ENCODE peak calls at places on chromosomes 11 and 22, in nine cellular contexts. H, L, V, W, P, E, T, N and G are unnamed samples. For H3K4me1, the result is how much of the 10 kb centered on the place peaks cover.

GRCh38 chr22:49825944-49826602 is 1.6 kb downstream of the BRD1 start:
- DNase-seq in H (no peak), L (peak), V (peak), W (no peak), P (no peak), E (no peak), T (no peak), N (no peak), G (peak)

GRCh38 chr11:130165601-130166456 is 6.2 kb downstream of the ST14 start:
- DNase-seq in H (no peak), L (peak), V (peak), W (no peak), P (no peak), E (no peak), T (no peak), N (no peak), G (no peak)

GRCh38 chr11:121367434-121367833 is 74.9 kb downstream of the SC5D start:
- DNase-seq in H (no peak), L (peak), V (no peak), W (no peak), P (no peak), E (no peak), T (no peak), N (no peak), G (no peak)

GRCh38 chr22:48347311-48347710 is 1480.4 kb downstream of the BRD1 start:
- DNase-seq in H (no peak), L (no peak), V (no peak), W (no peak), P (no peak), E (no peak), T (no peak), N (no peak), G (no peak)

GRCh38 chr11:2699185-2699530 is 636 bp downstream of the KCNQ1OT1 start:
- DNase-seq in H (peak), L (peak), V (no peak), W (peak), P (peak), E (peak), T (no peak), N (no peak), G (peak)

GRCh38 chr11:71459767-71460320 is 6.8 kb downstream of the NADSYN1 start:
- DNase-seq in H (no peak), L (no peak), V (no peak), W (no peak), P (no peak), E (no peak), T (no peak), N (no peak), G (no peak)

GRCh38 chr11:46050065-46050464 is 71.2 kb downstream of the PHF21A start:
- DNase-seq in H (no peak), L (no peak), V (no peak), W (peak), P (peak), E (no peak), T (no peak), N (peak), G (peak)

GRCh38 chr11:90189011-90189410 is 33.8 kb downstream of the CHORDC1 start:
- DNase-seq in H (no peak), L (no peak), V (no peak), W (no peak), P (no peak), E (no peak), T (no peak), N (no peak), G (no peak)

GRCh38 chr11:74253361-74253760 is 58.1 kb downstream of the P4HA3 start:
- DNase-seq in H (no peak), L (no peak), V (no peak), W (no peak), P (no peak), E (no peak), T (no peak), N (no peak), G (no peak)

GRCh38 chr11:117716652-117717440 is 80.2 kb downstream of the DSCAML1 start:
- DNase-seq in H (no peak), L (no peak), V (no peak), W (no peak), P (no peak), E (no peak), T (no peak), N (no peak), G (no peak)

GRCh38 chr22:42879371-42880021 is 22.4 kb upstream of the ARFGAP3 start:
- DNase-seq in H (no peak), L (no peak), V (no peak), W (no peak), P (no peak), E (no peak), T (no peak), N (no peak), G (no peak)

GRCh38 chr11:61815790-61816735 is 740 bp downstream of the FADS1 start:
- DNase-seq in H (peak), L (no peak), V (peak), W (peak), P (peak), E (peak), T (peak), N (peak), G (peak)

GRCh38 chr11:71114124-71114851 is 138.1 kb downstream of the SHANK2 start:
- DNase-seq in H (no peak), L (peak), V (no peak), W (no peak), P (no peak), E (no peak), T (no peak), N (no peak), G (no peak)

GRCh38 chr11:125890447-125891100 is 3.1 kb downstream of the HYLS1 start:
- DNase-seq in H (no peak), L (no peak), V (no peak), W (no peak), P (no peak), E (no peak), T (no peak), N (no peak), G (no peak)

GRCh38 chr22:19982991-19983578 is 33.5 kb downstream of the ARVCF start:
- DNase-seq in H (no peak), L (no peak), V (no peak), W (no peak), P (no peak), E (peak), T (no peak), N (no peak), G (no peak)

GRCh38 chr11:80034801-80035200 is 594.0 kb upstream of the TENM4 start:
- DNase-seq in H (no peak), L (no peak), V (no peak), W (no peak), P (no peak), E (no peak), T (no peak), N (no peak), G (no peak)

GRCh38 chr11:69870772-69871171 is 51.6 kb upstream of the FGF3 start:
- DNase-seq in H (no peak), L (no peak), V (peak), W (no peak), P (no peak), E (no peak), T (no peak), N (no peak), G (no peak)

GRCh38 chr11:82043316-82043715 is 690.3 kb downstream of the FAM181B start:
- DNase-seq in H (no peak), L (no peak), V (no peak), W (no peak), P (no peak), E (no peak), T (no peak), N (no peak), G (no peak)

GRCh38 chr22:25490869-25491268 is 73.6 kb upstream of the GRK3 start:
- DNase-seq in H (no peak), L (no peak), V (no peak), W (no peak), P (no peak), E (no peak), T (no peak), N (no peak), G (no peak)

GRCh38 chr11:125262194-125262824 is 97.8 kb downstream of the PKNOX2 start:
- DNase-seq in H (no peak), L (no peak), V (peak), W (no peak), P (no peak), E (no peak), T (no peak), N (no peak), G (no peak)

GRCh38 chr11:95068549-95068948 is 1.8 kb downstream of the SRSF8 start:
- DNase-seq in H (peak), L (peak), V (peak), W (peak), P (peak), E (peak), T (peak), N (peak), G (peak)

GRCh38 chr22:42805016-42805997 is 51.8 kb downstream of the ARFGAP3 start:
- DNase-seq in H (peak), L (no peak), V (no peak), W (peak), P (peak), E (no peak), T (no peak), N (no peak), G (peak)

GRCh38 chr11:60912851-60913550 is 957 bp upstream of the TMEM109 start:
- DNase-seq in H (no peak), L (no peak), V (no peak), W (no peak), P (no peak), E (no peak), T (no peak), N (no peak), G (no peak)

GRCh38 chr11:61083601-61084147 is 18.6 kb upstream of the CD5 start:
- DNase-seq in H (no peak), L (no peak), V (no peak), W (no peak), P (no peak), E (no peak), T (no peak), N (no peak), G (no peak)

GRCh38 chr11:38791346-38791961 is 2193.4 kb upstream of the RAG2 start:
- DNase-seq in H (no peak), L (peak), V (peak), W (peak), P (no peak), E (peak), T (peak), N (no peak), G (no peak)

DNA sequence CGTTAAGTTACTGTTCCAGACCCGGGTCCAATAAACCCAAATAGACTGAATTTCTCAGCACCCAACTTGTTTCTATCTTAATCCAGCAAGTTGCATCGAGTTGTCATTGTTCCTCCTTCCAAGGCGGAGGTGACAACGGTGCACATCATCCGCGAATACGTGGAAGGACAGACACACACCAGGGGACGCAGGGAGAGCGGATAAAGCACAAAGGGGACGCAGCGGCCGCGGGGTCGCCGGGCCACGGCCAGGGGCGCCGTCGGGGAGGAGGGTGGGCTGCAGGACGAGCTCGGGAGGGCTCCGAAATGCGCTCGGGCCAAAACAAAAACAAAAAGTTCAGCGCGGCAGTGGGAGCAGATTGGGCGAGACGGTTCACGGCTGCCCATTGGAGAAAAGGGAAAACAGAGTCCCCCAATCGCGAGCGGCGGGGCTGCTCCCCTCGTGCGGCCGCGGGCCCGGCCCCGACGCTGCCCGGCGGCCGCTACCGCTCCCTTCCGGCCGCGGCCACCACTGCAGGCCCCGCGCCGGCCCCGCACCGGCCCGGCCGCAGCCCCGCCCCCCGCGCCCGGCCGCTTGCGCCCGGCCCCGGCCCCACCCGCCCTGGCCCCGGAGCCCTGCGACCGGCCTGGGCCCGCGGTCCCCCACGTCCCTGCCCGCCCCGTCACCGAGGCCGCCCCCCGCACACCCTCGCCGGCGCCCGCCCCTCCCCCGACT is 518 bp downstream of the KMT5B start:
- DNase-seq in H (peak), L (peak), V (peak), W (peak), P (peak), E (peak), T (peak), N (no peak), G (peak)
- H3K4me1 ChIP-seq in H (half or more), L (under half), V (under half), W (under half), P (under half), E (under half), T (half or more), N (under half), G (half or more)

GRCh38 chr22:39900306-39901227 is at the start of gene GRAP2:
- DNase-seq in H (no peak), L (peak), V (no peak), W (no peak), P (no peak), E (no peak), T (no peak), N (no peak), G (no peak)
- H3K4me3 ChIP-seq in H (no peak), L (peak), V (no peak), W (no peak), P (no peak), E (no peak), T (no peak), N (peak), G (peak)

GRCh38 chr11:76919467-76919866 is 58.7 kb downstream of the ACER3 start:
- DNase-seq in H (no peak), L (no peak), V (no peak), W (no peak), P (no peak), E (no peak), T (no peak), N (no peak), G (no peak)
- TF ChIP-seq CTCF in H (no peak), L (no peak), V (no peak), W (no peak), P (no peak), E (no peak), T (no peak), N (no peak), G (no peak)

GRCh38 chr11:17163296-17163695 is 44.5 kb downstream of the PIK3C2A start:
- DNase-seq in H (no peak), L (no peak), V (no peak), W (no peak), P (no peak), E (no peak), T (no peak), N (no peak), G (no peak)
- H3K4me1 ChIP-seq in H (half or more), L (under half), V (under half), W (under half), P (under half), E (under half), T (half or more), N (under half), G (half or more)

GRCh38 chr22:43928418-43929307 is 5.1 kb downstream of the PNPLA3 start:
- DNase-seq in H (no peak), L (no peak), V (no peak), W (no peak), P (no peak), E (peak), T (no peak), N (no peak), G (no peak)

GRCh38 chr22:43923631-43924548 is at the start of gene PNPLA3:
- DNase-seq in H (peak), L (no peak), V (peak), W (peak), P (peak), E (peak), T (peak), N (peak), G (peak)

GRCh38 chr22:43923191-43923590 is 414 bp upstream of the PNPLA3 start:
- DNase-seq in H (no peak), L (no peak), V (no peak), W (no peak), P (no peak), E (no peak), T (no peak), N (no peak), G (no peak)

GRCh38 chr22:43926349-43926710 is 2.7 kb downstream of the PNPLA3 start:
- DNase-seq in H (no peak), L (no peak), V (no peak), W (no peak), P (no peak), E (no peak), T (no peak), N (no peak), G (no peak)

DNA sequence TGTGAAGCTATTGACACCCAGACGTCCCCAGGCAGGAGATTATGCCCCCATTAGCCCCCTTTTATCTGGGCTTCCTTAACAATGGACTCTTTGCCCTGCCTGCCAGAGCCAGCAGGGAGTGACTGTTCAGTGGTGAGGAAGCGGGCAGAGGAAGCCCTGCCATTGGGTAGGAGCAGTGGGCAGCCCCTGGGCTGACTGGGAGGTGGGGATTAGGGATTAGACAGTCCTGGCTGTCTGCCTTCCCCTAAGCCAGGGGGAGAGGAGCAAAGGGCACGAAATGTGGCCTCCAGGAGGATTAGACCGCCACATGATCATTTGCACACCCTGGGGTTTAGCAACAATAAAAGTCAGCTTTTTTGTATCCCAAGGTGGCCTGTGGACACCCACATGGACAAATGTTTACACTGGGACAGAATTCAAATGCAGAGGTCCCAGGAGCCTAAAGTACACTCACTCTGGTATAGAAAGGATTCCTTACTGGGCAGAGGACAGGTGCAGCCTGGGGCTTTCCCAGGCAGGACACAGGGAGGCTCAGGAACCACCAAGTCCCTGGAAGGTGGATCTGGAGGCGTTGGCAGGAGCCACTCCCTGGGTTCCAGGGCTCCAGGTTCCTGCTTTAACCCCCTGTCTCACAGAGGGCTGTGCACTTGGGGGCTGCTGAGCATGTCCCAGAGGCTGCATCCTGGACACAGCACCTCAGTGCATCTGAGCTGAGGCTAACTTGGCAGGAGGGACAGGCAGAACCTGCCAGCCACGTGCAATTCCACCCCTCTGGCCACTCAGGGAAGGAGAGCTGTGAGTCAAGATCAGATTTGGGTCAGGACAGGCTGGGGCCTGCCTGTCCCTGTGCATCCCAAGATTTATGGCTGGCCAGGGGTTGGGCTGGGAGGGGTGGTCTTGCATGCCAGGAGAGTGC is 2.1 kb downstream of the PNPLA3 start:
- DNase-seq in H (no peak), L (no peak), V (no peak), W (no peak), P (no peak), E (no peak), T (no peak), N (no peak), G (peak)
- H3K4me3 ChIP-seq in H (no peak), L (no peak), V (peak), W (no peak), P (no peak), E (no peak), T (no peak), N (no peak), G (peak)

GRCh38 chr11:27839226-27839913 is 139.1 kb upstream of the BDNF start:
- DNase-seq in H (no peak), L (peak), V (no peak), W (no peak), P (no peak), E (no peak), T (no peak), N (no peak), G (no peak)
- TF ChIP-seq CTCF in H (peak), L (peak), V (peak), W (no peak), P (no peak), E (peak), T (peak), N (no peak), G (no peak)

DNA sequence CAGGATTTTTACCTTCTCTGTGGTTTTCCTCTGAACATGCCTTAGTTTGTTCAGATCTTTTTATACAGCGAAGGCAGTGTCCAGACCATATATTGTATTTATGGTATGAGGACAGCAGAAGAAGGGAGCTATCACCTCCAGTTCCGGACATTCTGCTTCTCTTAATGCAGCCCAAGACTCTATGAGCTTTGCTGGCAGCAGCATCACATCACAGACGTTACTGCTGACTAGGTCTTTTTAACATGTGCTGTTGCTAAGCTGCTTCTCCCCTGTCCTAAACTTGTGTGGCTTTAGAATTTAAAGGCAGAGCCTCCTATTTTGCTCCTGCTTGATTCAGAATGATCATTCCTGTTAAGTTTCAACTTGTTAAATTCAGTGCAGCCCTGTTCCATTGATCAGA is 13.4 kb downstream of the MICAL2 start:
- DNase-seq in H (no peak), L (no peak), V (no peak), W (no peak), P (no peak), E (no peak), T (no peak), N (no peak), G (no peak)
- H3K4me1 ChIP-seq in H (half or more), L (under half), V (half or more), W (under half), P (under half), E (under half), T (half or more), N (half or more), G (half or more)

GRCh38 chr11:107928046-107928766 is at the start of gene RAB39A:
- DNase-seq in H (peak), L (peak), V (peak), W (peak), P (peak), E (peak), T (peak), N (peak), G (peak)

GRCh38 chr11:107927559-107927958 is 689 bp upstream of the RAB39A start:
- DNase-seq in H (no peak), L (no peak), V (no peak), W (no peak), P (no peak), E (no peak), T (no peak), N (no peak), G (no peak)

GRCh38 chr11:107931206-107931605 is 3.0 kb downstream of the RAB39A start:
- DNase-seq in H (no peak), L (no peak), V (peak), W (no peak), P (no peak), E (no peak), T (no peak), N (no peak), G (no peak)

GRCh38 chr11:107928767-107929507 is 689 bp downstream of the RAB39A start:
- DNase-seq in H (peak), L (peak), V (no peak), W (peak), P (no peak), E (peak), T (peak), N (no peak), G (no peak)

DNA sequence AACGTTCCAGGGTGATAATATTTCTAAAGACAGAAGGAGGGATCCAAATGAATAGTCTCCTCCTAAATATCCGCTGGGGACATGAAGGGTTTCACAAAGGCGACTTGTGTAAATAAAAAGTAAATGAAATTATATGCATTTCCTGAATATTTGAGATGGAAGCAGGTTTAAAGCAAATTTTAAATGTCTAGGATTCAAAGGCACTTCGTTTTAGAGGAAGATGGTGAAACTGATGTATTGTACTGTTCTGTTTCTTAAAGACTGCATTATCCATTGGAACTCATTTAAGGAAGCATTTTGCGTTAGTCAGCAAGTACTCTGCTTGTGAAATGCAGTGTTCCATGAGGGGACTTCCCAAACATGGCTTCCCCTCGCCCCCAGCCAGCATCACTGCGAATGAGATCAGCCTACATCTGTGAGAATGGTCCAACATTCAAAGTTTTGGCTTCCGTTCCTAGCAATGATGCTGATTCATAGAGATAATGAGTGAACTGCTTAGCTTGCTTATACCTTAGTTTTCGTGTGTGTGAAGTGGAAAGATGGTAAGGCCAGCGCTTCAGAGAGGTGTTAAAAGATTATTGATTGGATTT is 1.5 kb downstream of the RAB39A start:
- DNase-seq in H (no peak), L (no peak), V (no peak), W (no peak), P (no peak), E (peak), T (no peak), N (no peak), G (no peak)
- H3K4me3 ChIP-seq in H (peak), L (peak), V (no peak), W (peak), P (no peak), E (peak), T (no peak), N (peak), G (peak)